ENCODE peak calls at places on chromosomes 16 and 17, in five cellular contexts. M is A549; L is AG20443; F is NCI-H1930; H is activated CD8-positive, alpha-beta memory T cell treated with anti-CD3 and anti-CD28 coated beads for 4 hours. R is an unnamed sample.

GRCh38 chr16:28010671-28011070 is 52.8 kb downstream of the GSG1L start:
- DNase-seq in M (no peak), L (peak), F (no peak), H (no peak), R (peak)

GRCh38 chr16:692356-693108 is 2.3 kb upstream of the WDR24 start:
- DNase-seq in M (no peak), L (no peak), F (no peak), H (no peak), R (no peak)

GRCh38 chr16:12323007-12323699 is 346.6 kb downstream of the SNX29 start:
- DNase-seq in M (no peak), L (no peak), F (no peak), H (no peak), R (no peak)

GRCh38 chr17:4739122-4740024 is at the start of the genes CXCL16 and ZMYND15:
- DNase-seq in M (peak), L (peak), F (peak), H (no peak), R (peak)

GRCh38 chr17:41504126-41504977 is 1.1 kb downstream of the KRT13 start:
- DNase-seq in M (no peak), L (no peak), F (no peak), H (no peak), R (no peak)

GRCh38 chr17:1730345-1731193 is 6.1 kb downstream of the WDR81 start:
- DNase-seq in M (no peak), L (peak), F (no peak), H (no peak), R (no peak)

GRCh38 chr16:52283581-52284375 is 263.2 kb downstream of the TOX3 start:
- DNase-seq in M (no peak), L (no peak), F (no peak), H (no peak), R (no peak)

GRCh38 chr16:49592507-49593422 is 219.2 kb downstream of the C16orf78 start:
- DNase-seq in M (peak), L (peak), F (no peak), H (no peak), R (peak)

GRCh38 chr16:8676160-8676547 is 1.7 kb downstream of the ABAT start:
- DNase-seq in M (no peak), L (no peak), F (no peak), H (no peak), R (no peak)

GRCh38 chr16:17994027-17994426 is 342.5 kb downstream of the NPIPA8 start:
- DNase-seq in M (no peak), L (no peak), F (no peak), H (no peak), R (no peak)

GRCh38 chr17:81843713-81844326 is 9.0 kb upstream of the PPP1R27 start:
- DNase-seq in M (no peak), L (no peak), F (no peak), H (no peak), R (no peak)

GRCh38 chr17:62792122-62792800 is 15.9 kb downstream of the MARCHF10 start:
- DNase-seq in M (peak), L (peak), F (no peak), H (no peak), R (peak)

GRCh38 chr17:72183194-72183685 is 62.4 kb downstream of the SOX9 start:
- DNase-seq in M (peak), L (no peak), F (no peak), H (no peak), R (no peak)

GRCh38 chr17:73820686-73821448 is 176.6 kb upstream of the SDK2 start:
- DNase-seq in M (no peak), L (no peak), F (peak), H (no peak), R (peak)

GRCh38 chr17:4509402-4509801 is 10.7 kb downstream of the SPNS2 start:
- DNase-seq in M (no peak), L (no peak), F (no peak), H (no peak), R (no peak)

GRCh38 chr17:31310260-31310659 is 3.6 kb downstream of the EVI2B start:
- DNase-seq in M (no peak), L (no peak), F (no peak), H (no peak), R (no peak)

GRCh38 chr17:43540821-43541674 is 5.1 kb downstream of the ETV4 start:
- DNase-seq in M (no peak), L (no peak), F (no peak), H (no peak), R (peak)